ENCODE peak calls at places on chromosomes 7 and 10, in four cellular contexts. One of them, this sample, is unnamed.
A peak's percentile ranks its signal among the peaks of the same experiment; 100 is the strongest.

GRCh38 chr10:22611425-22612111 is 102.8 kb downstream of the PIP4K2A start:
- DNase-seq in K562: no peak
- DNase-seq in GM12878: peak; percentile 57
- DNase-seq in HEK293T: no peak
- DNase-seq in this sample: no peak

GRCh38 chr10:124033887-124034218 is 59.5 kb downstream of the CHST15 start:
- DNase-seq in K562: no peak
- DNase-seq in GM12878: no peak
- DNase-seq in HEK293T: no peak
- DNase-seq in this sample: no peak

GRCh38 chr7:98568891-98569290 is 48.2 kb upstream of the NPTX2 start:
- DNase-seq in K562: no peak
- DNase-seq in GM12878: no peak
- DNase-seq in HEK293T: no peak
- DNase-seq in this sample: no peak

GRCh38 chr10:69382382-69383117 is 34.2 kb downstream of the TACR2 start:
- DNase-seq in K562: no peak
- DNase-seq in GM12878: no peak
- DNase-seq in HEK293T: no peak
- DNase-seq in this sample: no peak

GRCh38 chr7:1227814-1228534 is 4.7 kb upstream of the UNCX start:
- DNase-seq in K562: no peak
- DNase-seq in GM12878: no peak
- DNase-seq in HEK293T: no peak
- DNase-seq in this sample: no peak

GRCh38 chr10:32171213-32171612 is 115.0 kb upstream of the KIF5B start:
- DNase-seq in K562: no peak
- DNase-seq in GM12878: no peak
- DNase-seq in HEK293T: no peak
- DNase-seq in this sample: peak; percentile 64

GRCh38 chr7:50952544-50952943 is 169.8 kb upstream of the GRB10 start:
- DNase-seq in K562: no peak
- DNase-seq in GM12878: no peak
- DNase-seq in HEK293T: no peak
- DNase-seq in this sample: no peak

GRCh38 chr10:109432281-109432680 is 491.0 kb downstream of the XPNPEP1 start:
- DNase-seq in K562: no peak
- DNase-seq in GM12878: no peak
- DNase-seq in HEK293T: no peak
- DNase-seq in this sample: peak; percentile 6

GRCh38 chr10:50033481-50033880 is 34.3 kb upstream of the WASHC2A start:
- DNase-seq in K562: no peak
- DNase-seq in GM12878: no peak
- DNase-seq in HEK293T: no peak
- DNase-seq in this sample: no peak

GRCh38 chr7:83065714-83066113 is 97.0 kb downstream of the PCLO start:
- DNase-seq in K562: no peak
- DNase-seq in GM12878: no peak
- DNase-seq in HEK293T: no peak
- DNase-seq in this sample: no peak

GRCh38 chr10:97540669-97541500 is 31.7 kb upstream of the ANKRD2 start:
- DNase-seq in K562: no peak
- DNase-seq in GM12878: no peak
- DNase-seq in HEK293T: no peak
- DNase-seq in this sample: no peak

DNA sequence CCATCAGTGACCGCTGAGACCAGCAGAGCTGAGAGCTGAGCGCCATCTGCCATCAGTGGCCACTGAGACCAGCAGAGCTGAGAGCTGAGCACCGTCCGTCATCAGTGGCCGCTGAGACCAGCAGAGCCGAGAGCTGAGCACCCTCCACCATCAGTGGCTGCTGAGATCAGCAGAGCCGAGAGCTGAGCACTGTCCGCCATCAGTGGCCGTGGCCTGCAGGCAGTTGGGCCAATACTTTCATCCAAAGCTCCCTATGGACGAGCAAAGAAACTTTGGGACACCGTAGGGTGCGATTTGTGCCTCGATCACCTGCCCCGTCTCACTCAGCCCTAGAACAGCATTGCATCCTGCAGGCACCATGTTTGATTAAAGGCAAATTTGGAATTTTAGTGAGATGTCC is 265.8 kb downstream of the DNAJB6 start:
- DNase-seq in K562: no peak
- DNase-seq in GM12878: no peak
- DNase-seq in HEK293T: no peak
- DNase-seq in this sample: no peak
- TF ChIP-seq TARDBP in K562: no peak
- TF ChIP-seq TARDBP in GM12878: no peak
- TF ChIP-seq TARDBP in HEK293T: no peak
- TF ChIP-seq TARDBP in this sample: no peak

GRCh38 chr10:113961261-113961938 is 82.3 kb upstream of the ADRB1 start:
- DNase-seq in K562: no peak
- DNase-seq in GM12878: peak; percentile 86
- DNase-seq in HEK293T: no peak
- DNase-seq in this sample: no peak

GRCh38 chr10:113957013-113957412 is 86.7 kb upstream of the ADRB1 start:
- DNase-seq in K562: no peak
- DNase-seq in GM12878: no peak
- DNase-seq in HEK293T: no peak
- DNase-seq in this sample: peak; percentile 65

GRCh38 chr10:113958631-113959382 is 84.9 kb upstream of the ADRB1 start:
- DNase-seq in K562: no peak
- DNase-seq in GM12878: no peak
- DNase-seq in HEK293T: no peak
- DNase-seq in this sample: peak; percentile 88

GRCh38 chr10:113959383-113959760 is 84.3 kb upstream of the ADRB1 start:
- DNase-seq in K562: no peak
- DNase-seq in GM12878: no peak
- DNase-seq in HEK293T: no peak
- DNase-seq in this sample: no peak

DNA sequence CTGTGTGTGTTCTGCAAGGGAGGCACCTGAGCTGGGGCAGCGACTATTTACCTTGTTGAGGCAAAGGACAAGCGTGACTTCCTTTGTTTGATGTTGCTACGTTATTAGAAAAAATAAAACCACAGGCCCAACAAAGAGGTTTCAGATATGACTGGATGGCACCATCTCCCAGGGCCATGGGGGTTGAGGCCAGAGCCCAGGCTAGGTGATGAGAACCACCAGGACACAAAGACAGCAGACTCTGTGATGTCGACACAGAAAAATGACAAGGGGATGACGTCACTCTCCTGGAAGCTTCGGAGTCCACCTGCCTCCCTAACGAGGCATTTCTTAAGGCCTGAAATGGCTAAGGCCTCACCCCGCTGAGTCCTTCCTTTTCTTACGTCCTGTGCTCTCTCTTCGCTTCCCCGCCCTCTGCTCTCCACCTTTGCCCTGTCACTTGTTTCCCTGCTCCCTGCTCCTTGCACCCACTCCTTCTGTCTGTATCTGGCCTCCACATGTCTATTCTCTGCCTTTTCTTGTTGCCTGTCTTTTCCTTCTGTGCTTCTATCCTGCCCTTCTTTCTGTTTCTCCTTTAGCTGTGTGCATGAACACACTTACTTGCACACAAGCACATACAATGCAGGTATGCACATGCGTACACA is 82.9 kb upstream of the ADRB1 start:
- DNase-seq in K562: no peak
- DNase-seq in GM12878: no peak
- DNase-seq in HEK293T: no peak
- DNase-seq in this sample: peak; percentile 54
- TF ChIP-seq TARDBP in K562: no peak
- TF ChIP-seq TARDBP in GM12878: no peak
- TF ChIP-seq TARDBP in HEK293T: no peak
- TF ChIP-seq TARDBP in this sample: no peak

DNA sequence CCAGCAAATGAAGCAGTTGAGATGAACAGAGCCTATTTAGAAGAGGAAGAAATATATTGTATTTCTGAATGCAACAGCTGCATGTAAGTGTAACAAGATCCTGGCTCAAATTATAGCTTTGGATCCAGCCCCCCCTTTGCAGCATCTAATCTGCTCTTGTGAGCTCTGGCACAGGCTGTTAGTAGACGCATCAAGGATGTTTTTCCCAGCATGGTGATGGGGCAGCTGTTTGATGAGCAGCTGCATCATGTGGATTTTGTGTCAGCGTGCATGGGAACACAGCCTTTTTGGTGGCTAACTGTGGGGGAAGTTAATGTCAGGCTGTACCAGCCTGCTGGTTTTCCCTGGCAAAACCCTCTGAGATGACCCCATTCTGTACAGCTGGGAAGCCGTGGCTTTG is 70.4 kb downstream of the NPS start:
- DNase-seq in K562: no peak
- DNase-seq in GM12878: no peak
- DNase-seq in HEK293T: no peak
- DNase-seq in this sample: no peak
- TF ChIP-seq TARDBP in K562: no peak
- TF ChIP-seq TARDBP in GM12878: no peak
- TF ChIP-seq TARDBP in HEK293T: no peak
- TF ChIP-seq TARDBP in this sample: no peak

DNA sequence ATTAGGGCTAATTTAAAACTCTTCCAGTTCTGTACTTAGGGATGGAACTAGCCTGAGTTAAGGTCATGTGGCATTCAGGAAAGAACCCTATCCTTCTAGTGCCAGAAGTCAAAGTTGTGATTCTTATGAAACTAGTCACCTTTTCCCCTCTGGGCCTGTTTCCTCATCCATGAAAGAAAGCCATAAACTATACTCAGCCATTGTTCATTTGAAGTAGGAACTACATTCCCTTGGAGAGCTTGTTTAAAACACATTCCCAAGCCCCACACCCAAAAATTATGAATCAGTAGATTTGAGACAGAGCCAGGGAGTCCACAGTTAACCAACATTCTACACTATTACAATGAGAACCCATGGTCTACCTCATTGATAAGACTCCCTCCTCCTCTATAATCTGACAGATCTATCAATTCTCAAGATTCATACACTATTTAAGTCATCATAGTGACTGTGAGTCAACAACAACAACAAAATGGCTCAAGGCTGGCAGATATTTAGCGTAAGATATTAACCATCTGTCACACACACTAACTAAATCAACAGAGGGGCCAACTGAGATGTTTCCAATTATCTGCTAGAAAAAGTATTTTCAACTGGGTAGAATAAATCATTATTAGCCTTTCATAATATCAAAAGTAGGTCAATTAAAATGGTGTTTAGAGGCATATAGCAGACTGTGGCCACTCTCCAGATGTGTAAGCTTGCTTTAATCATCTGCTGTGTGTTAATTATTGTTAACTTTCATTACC is 102.3 kb downstream of the SLC25A13 start:
- DNase-seq in K562: no peak
- DNase-seq in GM12878: no peak
- DNase-seq in HEK293T: no peak
- DNase-seq in this sample: no peak
- TF ChIP-seq TARDBP in K562: no peak
- TF ChIP-seq TARDBP in GM12878: no peak
- TF ChIP-seq TARDBP in HEK293T: no peak
- TF ChIP-seq TARDBP in this sample: no peak

GRCh38 chr10:34918060-34918840 is 103.2 kb upstream of the PARD3 start:
- DNase-seq in K562: no peak
- DNase-seq in GM12878: no peak
- DNase-seq in HEK293T: no peak
- DNase-seq in this sample: no peak
- TF ChIP-seq TARDBP in K562: no peak
- TF ChIP-seq TARDBP in GM12878: no peak
- TF ChIP-seq TARDBP in HEK293T: no peak
- TF ChIP-seq TARDBP in this sample: no peak

GRCh38 chr7:143979999-143980398 is 20.1 kb upstream of the OR6B1 start:
- DNase-seq in K562: peak; percentile 29
- DNase-seq in GM12878: no peak
- DNase-seq in HEK293T: no peak
- DNase-seq in this sample: no peak
- TF ChIP-seq TARDBP in K562: no peak
- TF ChIP-seq TARDBP in GM12878: no peak
- TF ChIP-seq TARDBP in HEK293T: no peak
- TF ChIP-seq TARDBP in this sample: no peak